ENCODE peak calls at places on chromosome 12, in six cellular contexts. E is RCC 7860, D is NCI-H1417, C is mesenteric fat pad, F is NCI-H1048, T is left cardiac atrium. W is an unnamed sample.

GRCh38 chr12:124094733-124095132 is 121.7 kb downstream of the ZNF664 start:
- DNase-seq in F (no peak), D (peak), T (no peak), E (no peak), C (no peak), W (no peak)

GRCh38 chr12:46354111-46354798 is 18.3 kb downstream of the SLC38A2 start:
- DNase-seq in T (no peak), D (no peak), F (no peak), E (no peak), C (no peak), W (no peak)

GRCh38 chr12:7019043-7019569 is 830 bp upstream of the LPCAT3 start:
- DNase-seq in T (no peak), E (no peak), C (no peak), D (peak), F (no peak), W (no peak)

GRCh38 chr12:75917083-75917482 is 114.5 kb downstream of the PHLDA1 start:
- DNase-seq in F (no peak), E (no peak), T (no peak), D (no peak), C (no peak), W (no peak)

GRCh38 chr12:66312189-66312588 is 9.9 kb downstream of the HELB start:
- DNase-seq in F (no peak), D (no peak), E (no peak), C (no peak), T (no peak), W (no peak)

GRCh38 chr12:131117438-131118245 is 163.9 kb downstream of the ADGRD1 start:
- DNase-seq in F (no peak), D (no peak), T (no peak), E (no peak), C (no peak), W (no peak)

GRCh38 chr12:87509233-87509820 is 519.9 kb downstream of the C12orf50 start:
- DNase-seq in E (peak), D (peak), F (no peak), C (no peak), T (no peak), W (peak)

GRCh38 chr12:49105504-49106120 is 5.0 kb downstream of the LMBR1L start:
- DNase-seq in C (no peak), T (no peak), D (no peak), F (no peak), E (no peak), W (no peak)

GRCh38 chr12:6688543-6688999 is 604 bp downstream of the ZNF384 start:
- DNase-seq in F (no peak), E (no peak), C (no peak), D (no peak), T (peak), W (no peak)

GRCh38 chr12:7972734-7973488 is 36.9 kb upstream of the SLC2A3 start:
- DNase-seq in D (no peak), C (no peak), F (no peak), E (no peak), T (no peak), W (no peak)

GRCh38 chr12:39592295-39592694 is 27.3 kb downstream of the ABCD2 start:
- DNase-seq in D (no peak), F (no peak), E (no peak), T (no peak), C (no peak), W (no peak)

GRCh38 chr12:1605129-1606020 is 11.0 kb upstream of the FBXL14 start:
- DNase-seq in F (peak), T (peak), E (peak), D (peak), C (no peak), W (no peak)

GRCh38 chr12:97169922-97170321 is 262.9 kb downstream of the NEDD1 start:
- DNase-seq in D (peak), F (no peak), C (no peak), E (no peak), T (no peak), W (no peak)

GRCh38 chr12:53299101-53299453 is 418 bp upstream of the MYG1 start:
- DNase-seq in T (no peak), F (no peak), D (no peak), E (peak), C (no peak), W (peak)

GRCh38 chr12:32860182-32860581 is 36.4 kb downstream of the PKP2 start:
- DNase-seq in E (no peak), T (no peak), C (no peak), D (no peak), F (no peak), W (no peak)

GRCh38 chr12:2325501-2325900 is 272.7 kb downstream of the CACNA1C start:
- DNase-seq in D (peak), C (no peak), E (no peak), T (no peak), F (no peak), W (no peak)

GRCh38 chr12:56991319-56991906 is 14.9 kb downstream of the ZBTB39 start:
- DNase-seq in E (no peak), D (no peak), T (peak), C (peak), F (no peak), W (no peak)

GRCh38 chr12:30796508-30796780 is 41.7 kb upstream of the CAPRIN2 start:
- DNase-seq in T (peak), E (no peak), D (peak), F (no peak), C (no peak), W (no peak)

GRCh38 chr12:124489915-124490583 is 77.4 kb downstream of the NCOR2 start:
- DNase-seq in C (no peak), D (no peak), T (no peak), E (no peak), F (no peak), W (no peak)

GRCh38 chr12:97672870-97673269 is 210.3 kb downstream of the RMST start:
- DNase-seq in E (no peak), T (no peak), C (no peak), D (no peak), F (no peak), W (no peak)

GRCh38 chr12:12156116-12156515 is 85.4 kb downstream of the BCL2L14 start:
- DNase-seq in D (peak), C (no peak), T (no peak), F (no peak), E (no peak), W (no peak)

GRCh38 chr12:10140001-10140400 is 10.0 kb upstream of the CLEC7A start:
- DNase-seq in C (no peak), T (no peak), D (peak), F (no peak), E (peak), W (peak)

GRCh38 chr12:41683023-41683422 is 461.7 kb downstream of the GXYLT1 start:
- DNase-seq in F (no peak), C (no peak), D (no peak), E (no peak), T (no peak), W (no peak)

GRCh38 chr12:113048716-113049127 is 7.8 kb upstream of the DTX1 start:
- DNase-seq in C (no peak), F (peak), E (peak), T (peak), D (peak), W (no peak)

GRCh38 chr12:4271433-4272013 is 2.0 kb upstream of the CCND2 start:
- DNase-seq in D (no peak), C (no peak), E (no peak), F (no peak), T (no peak), W (no peak)

GRCh38 chr12:53664191-53664590 is 11.7 kb downstream of the ATP5MC2 start:
- DNase-seq in E (no peak), F (no peak), C (no peak), D (no peak), T (no peak), W (no peak)

GRCh38 chr12:29429999-29430698 is 49.2 kb upstream of the ERGIC2 start:
- DNase-seq in F (no peak), C (no peak), E (peak), T (no peak), D (peak), W (no peak)

GRCh38 chr12:102955926-102956737 is 1.3 kb upstream of the ASCL1 start:
- DNase-seq in T (no peak), C (no peak), F (no peak), E (no peak), D (peak), W (no peak)

GRCh38 chr12:132323171-132324010 is 6.0 kb downstream of the GALNT9 start:
- DNase-seq in C (no peak), T (no peak), E (no peak), D (no peak), F (no peak), W (no peak)

GRCh38 chr12:75481013-75481705 is 604 bp downstream of the GLIPR1 start:
- DNase-seq in C (no peak), F (no peak), T (no peak), D (no peak), E (no peak), W (no peak)

GRCh38 chr12:116534341-116535121 is 24.6 kb upstream of the MAP1LC3B2 start:
- DNase-seq in D (peak), C (no peak), F (no peak), E (no peak), T (no peak), W (no peak)

GRCh38 chr12:123119808-123120207 is 31.1 kb downstream of the PITPNM2 start:
- DNase-seq in T (no peak), F (no peak), C (no peak), E (no peak), D (no peak), W (no peak)

GRCh38 chr12:6332459-6332858 is 9.4 kb downstream of the TNFRSF1A start:
- DNase-seq in D (no peak), C (no peak), T (no peak), F (no peak), E (no peak), W (no peak)

GRCh38 chr12:55416961-55417360 is 9.1 kb upstream of the OR6C76 start:
- DNase-seq in F (no peak), T (no peak), E (no peak), D (no peak), C (no peak), W (no peak)

W was measured in smooth muscle cell of the brain vasculature.